ENCODE peak calls at places on chromosomes 16 and 17, in four cellular contexts. O, I, K and P are unnamed samples. For H3K36me3, the result is how much of the 10 kb centered on the place peaks cover.

GRCh38 chr16:47467501-47467900 is 6.4 kb downstream of the PHKB start:
- DNase-seq in O (no peak), I (no peak), K (no peak), P (no peak)

GRCh38 chr16:27174007-27174406 is 29.3 kb upstream of the KDM8 start:
- DNase-seq in O (no peak), I (no peak), K (no peak), P (peak)

GRCh38 chr17:29151567-29151966 is 28.6 kb downstream of the MYO18A start:
- DNase-seq in O (peak), I (peak), K (no peak), P (no peak)

GRCh38 chr16:68113059-68113757 is 28.0 kb downstream of the NFATC3 start:
- DNase-seq in O (no peak), I (no peak), K (no peak), P (no peak)

GRCh38 chr17:59167571-59168001 is 12.0 kb downstream of the PRR11 start:
- DNase-seq in O (no peak), I (no peak), K (no peak), P (no peak)

GRCh38 chr16:88390760-88391496 is 8.2 kb downstream of the ZNF469 start:
- DNase-seq in O (peak), I (no peak), K (no peak), P (no peak)

GRCh38 chr17:49748791-49749190 is 15.1 kb downstream of the FAM117A start:
- DNase-seq in O (no peak), I (no peak), K (no peak), P (peak)

GRCh38 chr17:66123163-66123562 is 68.8 kb downstream of the CEP112 start:
- DNase-seq in O (no peak), I (peak), K (peak), P (no peak)

GRCh38 chr17:71109697-71110096 is 940.4 kb downstream of the KCNJ2 start:
- DNase-seq in O (no peak), I (no peak), K (peak), P (no peak)

DNA sequence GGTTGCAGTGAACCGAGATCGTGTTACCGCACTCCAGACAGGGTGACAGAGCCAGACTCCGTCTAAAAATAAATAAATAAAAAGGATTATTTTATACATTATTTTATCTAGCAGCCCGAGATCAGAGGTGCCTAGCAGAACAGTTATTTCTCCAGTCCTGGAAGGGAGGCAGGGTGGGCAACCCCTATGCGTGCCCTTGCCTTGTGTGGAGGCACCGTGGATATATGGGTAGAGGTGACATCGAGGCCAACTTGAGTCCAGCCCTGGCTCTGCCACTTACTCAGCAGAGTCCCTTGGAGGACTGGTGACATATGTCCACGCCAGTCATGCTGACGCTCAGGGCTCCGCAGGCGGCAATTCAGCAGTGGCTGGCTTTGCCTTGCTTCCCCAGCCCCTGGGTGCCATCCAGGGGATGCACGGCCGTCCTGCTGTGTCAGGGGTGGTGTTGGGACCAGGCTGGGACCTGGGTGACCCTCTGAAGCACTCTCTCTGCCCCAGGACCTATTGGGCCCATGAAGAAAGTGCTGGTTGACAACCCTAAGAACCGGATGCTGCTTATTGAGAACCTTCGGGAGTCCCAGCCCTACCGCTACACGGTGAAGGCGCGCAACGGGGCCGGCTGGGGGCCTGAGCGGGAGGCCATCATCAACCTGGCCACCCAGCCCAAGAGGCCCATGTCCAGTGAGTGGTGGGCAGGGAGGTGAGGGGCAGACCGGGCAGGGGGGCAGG is 13.2 kb downstream of the GALK1 start:
- DNase-seq in O (peak), I (no peak), K (no peak), P (no peak)
- H3K36me3 ChIP-seq in O (under half), I (under half), K (under half), P (under half)

GRCh38 chr16:73107371-73107770 is 59.4 kb upstream of the ZFHX3 start:
- DNase-seq in O (no peak), I (no peak), K (no peak), P (no peak)
- H3K36me3 ChIP-seq in O (under half), I (under half), K (under half), P (under half)

GRCh38 chr17:31235110-31235509 is 61.9 kb downstream of the OMG start:
- DNase-seq in O (no peak), I (no peak), K (no peak), P (no peak)
- H3K36me3 ChIP-seq in O (half or more), I (half or more), K (under half), P (under half)

DNA sequence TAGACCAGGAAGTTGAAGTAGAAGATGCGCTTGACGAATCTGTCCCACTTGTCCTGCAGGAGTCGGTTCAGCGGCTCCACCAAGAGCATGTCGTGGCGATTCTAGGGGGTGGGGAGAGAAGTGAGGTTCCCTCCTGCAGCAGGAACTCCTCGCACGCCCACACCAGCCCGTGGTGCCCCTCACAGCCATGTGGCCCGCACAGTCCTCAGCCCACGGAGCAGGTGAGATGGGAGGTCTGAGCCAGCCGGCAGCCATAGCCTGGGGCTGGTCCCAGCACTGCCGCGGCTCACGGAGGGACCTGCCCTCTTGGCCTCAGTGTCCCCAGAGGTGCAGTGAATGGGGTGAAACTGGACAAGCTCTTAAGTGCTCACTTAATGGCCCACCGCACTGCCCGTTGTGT is 23.4 kb downstream of the TRPV1 start:
- DNase-seq in O (peak), I (no peak), K (no peak), P (no peak)
- H3K36me3 ChIP-seq in O (under half), I (under half), K (under half), P (under half)